ENCODE peak calls at places on chromosome 1, in six cellular contexts. I is neural crest cell, C is epithelial cell of esophagus, A is choroid plexus epithelial cell, J is cardiac muscle cell, T is adrenal gland. E is an unnamed sample.

GRCh38 chr1:3922851-3923250 is 22.8 kb upstream of the C1orf174 start:
- DNase-seq in I (no peak), C (no peak), A (no peak), J (no peak), T (no peak), E (no peak)

GRCh38 chr1:53328490-53329182 is 766 bp upstream of the LRP8 start:
- DNase-seq in I (no peak), C (peak), A (no peak), J (no peak), T (no peak), E (no peak)

GRCh38 chr1:30908446-30908885 is at the start of gene SDC3:
- DNase-seq in I (no peak), C (peak), A (no peak), J (peak), T (no peak), E (no peak)

GRCh38 chr1:189212606-189213005 is 1265.1 kb downstream of the BRINP3 start:
- DNase-seq in I (no peak), C (no peak), A (no peak), J (no peak), T (no peak), E (no peak)

GRCh38 chr1:121408354-121408753 is 223.6 kb downstream of the SRGAP2C start:
- DNase-seq in I (no peak), C (no peak), A (no peak), J (no peak), T (no peak), E (no peak)

GRCh38 chr1:193260056-193260750 is 73.8 kb upstream of the B3GALT2 start:
- DNase-seq in I (no peak), C (no peak), A (peak), J (no peak), T (no peak), E (no peak)

GRCh38 chr1:79396901-79397300 is 390.4 kb upstream of the ADGRL4 start:
- DNase-seq in I (no peak), C (no peak), A (no peak), J (no peak), T (no peak), E (no peak)

GRCh38 chr1:147748687-147749350 is 11.6 kb downstream of the GJA5 start:
- DNase-seq in I (no peak), C (no peak), A (no peak), J (no peak), T (no peak), E (no peak)

GRCh38 chr1:3629561-3630160 is 4.8 kb downstream of the TPRG1L start:
- DNase-seq in I (no peak), C (no peak), A (no peak), J (no peak), T (no peak), E (no peak)

GRCh38 chr1:117580882-117581281 is 25.0 kb upstream of the TENT5C start:
- DNase-seq in I (no peak), C (no peak), A (no peak), J (no peak), T (no peak), E (no peak)

GRCh38 chr1:237672748-237673147 is 218.0 kb downstream of the ZP4 start:
- DNase-seq in I (no peak), C (peak), A (no peak), J (peak), T (no peak), E (no peak)

GRCh38 chr1:237681210-237681609 is 209.5 kb downstream of the ZP4 start:
- DNase-seq in I (no peak), C (peak), A (no peak), J (no peak), T (no peak), E (no peak)

GRCh38 chr1:237679687-237680086 is 211.0 kb downstream of the ZP4 start:
- DNase-seq in I (no peak), C (no peak), A (no peak), J (no peak), T (no peak), E (no peak)

GRCh38 chr1:237677979-237678378 is 212.7 kb downstream of the ZP4 start:
- DNase-seq in I (no peak), C (peak), A (peak), J (peak), T (no peak), E (no peak)
- TF ChIP-seq CTCF in I (no peak), C (no peak), A (no peak), J (peak), T (no peak), E (no peak)

DNA sequence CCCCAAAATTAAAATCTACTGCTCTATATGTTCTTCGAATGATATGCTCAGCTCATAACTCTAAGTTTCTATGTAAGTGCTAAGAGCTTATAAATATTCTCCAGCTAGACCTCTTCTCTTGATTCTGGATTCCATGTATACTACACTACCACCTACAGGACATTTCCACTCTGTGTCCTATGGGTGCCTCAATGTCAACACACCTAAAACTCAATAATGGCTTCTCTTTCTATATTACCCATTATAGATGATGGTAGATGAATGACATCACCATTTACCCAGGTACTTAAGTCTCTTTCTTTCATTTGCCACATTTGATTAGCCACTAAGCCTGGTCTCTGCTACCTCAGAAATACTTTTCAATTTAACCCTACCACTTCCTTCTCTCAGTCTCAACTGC is 41.3 kb downstream of the TBX19 start:
- DNase-seq in I (no peak), C (peak), A (peak), J (peak), T (no peak), E (no peak)
- TF ChIP-seq CTCF in I (no peak), C (peak), A (peak), J (peak), T (no peak), E (peak)

DNA sequence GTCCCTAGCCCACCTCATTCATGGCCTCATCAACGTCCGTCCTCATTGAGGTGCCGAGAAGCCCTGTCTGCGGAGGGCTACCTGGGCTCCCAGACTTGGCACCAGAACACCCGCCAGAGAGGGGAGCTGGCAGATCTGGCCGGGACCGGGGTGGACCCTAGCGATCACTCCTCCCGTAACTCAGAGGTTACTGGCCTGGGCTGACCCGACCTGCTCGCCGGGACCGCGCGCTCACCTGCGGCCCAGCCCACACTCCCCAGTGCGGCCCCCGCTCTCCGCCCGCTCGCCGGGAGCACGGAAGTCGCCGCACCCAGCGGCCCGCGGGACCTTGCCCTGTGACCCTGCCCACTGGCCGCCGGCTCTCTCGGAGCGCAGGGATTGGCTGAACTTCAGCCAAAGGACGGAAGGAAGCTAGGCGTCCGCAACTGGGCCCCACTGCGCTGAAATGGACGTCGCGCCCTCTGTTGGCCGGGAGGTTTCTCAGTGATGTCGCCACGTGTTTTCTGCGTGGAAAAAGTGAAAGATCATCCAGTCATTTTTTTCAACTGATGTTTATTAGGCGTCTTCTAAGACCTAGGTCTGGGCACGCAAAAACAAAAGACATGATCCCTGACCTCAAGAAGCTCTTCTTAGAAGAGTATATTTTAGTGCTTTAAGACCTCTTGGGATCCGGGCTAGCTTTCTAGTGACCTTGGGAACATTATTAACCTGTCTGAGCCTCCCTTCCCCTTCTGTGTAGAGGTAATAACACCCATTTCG is at the start of gene SMIM12:
- DNase-seq in I (peak), C (peak), A (peak), J (peak), T (peak), E (peak)
- TF ChIP-seq CTCF in I (peak), C (peak), A (peak), J (peak), T (peak), E (peak)

DNA sequence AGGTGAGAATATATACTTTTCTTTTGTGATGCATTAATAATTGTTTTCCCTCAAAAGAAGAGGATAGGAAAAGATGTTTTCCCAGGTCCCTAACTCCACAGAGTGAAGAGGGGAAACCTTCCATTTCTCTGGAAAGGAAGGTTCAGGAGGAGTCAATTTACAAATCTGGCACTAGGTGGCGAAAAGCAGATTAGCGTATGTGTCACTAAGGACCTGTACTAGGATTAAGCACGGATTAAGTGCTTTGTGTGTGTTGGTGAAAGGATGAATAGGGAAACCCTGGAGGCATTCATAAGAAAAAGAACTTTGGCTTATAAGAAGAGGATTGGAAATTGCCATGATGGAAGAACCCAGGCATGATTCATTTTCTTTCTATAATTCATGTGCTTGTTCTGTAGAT is 410.1 kb upstream of the PLXNA2 start:
- DNase-seq in I (no peak), C (peak), A (peak), J (peak), T (no peak), E (no peak)
- TF ChIP-seq CTCF in I (peak), C (peak), A (peak), J (peak), T (no peak), E (peak)

DNA sequence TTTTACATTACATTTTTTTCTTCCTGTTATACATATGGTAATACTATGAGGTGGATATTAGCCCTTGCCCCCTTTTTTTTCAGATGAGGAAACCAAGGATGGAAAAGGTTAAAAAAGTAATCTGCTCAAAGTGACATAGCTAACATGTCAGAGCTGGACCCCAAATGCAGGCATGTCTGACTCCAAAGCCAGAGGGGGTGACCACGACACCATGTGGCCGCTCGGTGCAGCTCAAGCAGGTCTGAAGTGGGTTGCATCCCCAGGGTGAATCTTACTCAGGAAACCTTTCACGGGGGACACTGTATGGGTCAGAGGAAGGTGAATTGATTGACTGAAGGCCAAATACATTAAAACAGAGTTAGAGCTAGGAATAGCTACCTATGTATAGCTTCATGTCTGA is 34.8 kb downstream of the CD34 start:
- DNase-seq in I (no peak), C (no peak), A (peak), J (no peak), T (no peak), E (no peak)
- TF ChIP-seq CTCF in I (no peak), C (peak), A (peak), J (peak), T (no peak), E (peak)

GRCh38 chr1:42456010-42456753 is at the start of the genes PPCS and ZMYND12:
- DNase-seq in I (peak), C (peak), A (peak), J (peak), T (peak), E (peak)
- TF ChIP-seq CTCF in I (peak), C (peak), A (no peak), J (no peak), T (peak), E (no peak)

GRCh38 chr1:156104861-156105546 is 9.5 kb upstream of the LMNA start:
- DNase-seq in I (no peak), C (peak), A (peak), J (peak), T (no peak), E (no peak)
- TF ChIP-seq CTCF in I (no peak), C (no peak), A (peak), J (no peak), T (no peak), E (no peak)

GRCh38 chr1:180951186-180951745 is 38.6 kb downstream of the KIAA1614 start:
- DNase-seq in I (no peak), C (no peak), A (no peak), J (no peak), T (no peak), E (no peak)

GRCh38 chr1:180952657-180953013 is 39.9 kb downstream of the KIAA1614 start:
- DNase-seq in I (no peak), C (no peak), A (no peak), J (no peak), T (no peak), E (no peak)

GRCh38 chr1:180953291-180953747 is 40.6 kb downstream of the KIAA1614 start:
- DNase-seq in I (no peak), C (peak), A (no peak), J (no peak), T (no peak), E (no peak)

GRCh38 chr1:180950321-180950720 is 37.6 kb downstream of the KIAA1614 start:
- DNase-seq in I (no peak), C (no peak), A (no peak), J (no peak), T (no peak), E (no peak)

DNA sequence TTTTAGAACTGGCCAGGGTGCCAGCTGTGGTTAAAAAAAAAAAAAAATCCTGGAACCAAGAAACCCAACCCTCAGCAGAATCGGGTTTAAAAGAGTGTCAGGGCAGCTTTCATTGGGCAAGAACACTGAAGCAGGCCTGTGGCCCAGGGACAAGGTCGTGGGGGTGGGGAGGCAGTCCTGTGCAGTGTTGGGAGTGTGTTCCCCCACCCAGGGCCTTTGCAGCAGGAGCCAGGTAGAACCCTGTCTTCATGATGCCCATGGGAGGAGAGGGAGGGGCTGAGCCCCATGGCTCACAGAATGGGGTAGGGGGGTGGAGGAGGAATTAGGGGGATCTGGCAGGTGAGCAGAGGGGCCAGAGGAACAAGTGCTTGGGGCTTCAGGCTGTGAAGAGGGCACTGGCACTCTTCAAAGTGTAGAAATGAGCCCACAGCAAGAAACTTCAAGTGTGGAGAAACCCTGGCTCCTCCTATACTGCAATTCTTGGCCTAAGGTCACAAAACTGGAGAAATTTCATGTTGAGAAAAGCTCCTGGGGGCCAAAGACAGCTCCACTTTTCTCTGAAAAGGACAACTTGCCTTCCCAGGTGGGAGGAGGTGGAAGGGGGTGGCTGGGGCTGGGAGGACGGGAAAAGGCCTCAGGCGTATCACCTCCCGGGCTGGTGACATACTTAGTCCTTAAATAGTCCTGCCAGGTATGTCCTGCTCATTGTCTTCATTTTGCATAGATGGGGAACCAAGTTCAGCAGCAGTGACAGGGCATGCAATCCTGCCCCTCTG is 39.4 kb downstream of the KIAA1614 start:
- DNase-seq in I (no peak), C (no peak), A (peak), J (no peak), T (no peak), E (no peak)
- TF ChIP-seq CTCF in I (no peak), C (no peak), A (no peak), J (no peak), T (no peak), E (no peak)